ENCODE peak calls at places on chromosome 9, in five cellular contexts. T is BJ, E is NCI-H748 treated with DMSO at 0.1 percent for 48 hours, Z is endothelial cell, H is fibroblast of the conjunctiva. Y is an unnamed sample.
A peak's percentile ranks its signal among the peaks of the same experiment; 100 is the strongest.

GRCh38 chr9:23015557-23015956 is 568.9 kb downstream of the DMRTA1 start:
- DNase-seq in T (no peak), H (no peak), E (no peak), Z (no peak), Y (no peak)

GRCh38 chr9:7240569-7241311 is 483.0 kb downstream of the KDM4C start:
- DNase-seq in Z (no peak), T (no peak), E (no peak), H (no peak), Y (no peak)

GRCh38 chr9:130185494-130186005 is 13.3 kb downstream of the NCS1 start:
- DNase-seq in E (no peak), Z (no peak), H (no peak), T (no peak), Y (peak; percentile 53)

GRCh38 chr9:124133752-124134151 is 122.2 kb downstream of the LHX2 start:
- DNase-seq in T (no peak), H (no peak), Z (peak; percentile 53), E (no peak), Y (no peak)

GRCh38 chr9:70601000-70601929 is 186.8 kb upstream of the KLF9 start:
- DNase-seq in E (no peak), Z (no peak), T (peak; percentile 99), H (peak; percentile 92), Y (peak; percentile 90)

GRCh38 chr9:71716138-71716909 is 52.0 kb downstream of the CEMIP2 start:
- DNase-seq in E (no peak), T (no peak), H (no peak), Z (no peak), Y (no peak)

GRCh38 chr9:73030370-73031039 is 77.7 kb upstream of the ALDH1A1 start:
- DNase-seq in T (no peak), E (no peak), H (no peak), Z (no peak), Y (no peak)

GRCh38 chr9:114910541-114910940 is 19.9 kb downstream of the TNFSF8 start:
- DNase-seq in H (no peak), Z (no peak), T (no peak), E (no peak), Y (no peak)

GRCh38 chr9:81801190-81801589 is 111.8 kb upstream of the TLE1 start:
- DNase-seq in H (no peak), T (no peak), Z (no peak), E (no peak), Y (no peak)

GRCh38 chr9:99178912-99179872 is 42.5 kb downstream of the ALG2 start:
- DNase-seq in H (no peak), T (no peak), E (no peak), Z (no peak), Y (no peak)

GRCh38 chr9:34380034-34380510 is 3.4 kb upstream of the MYORG start:
- DNase-seq in Z (peak; percentile 25), E (peak; percentile 50), T (no peak), H (no peak), Y (peak; percentile 82)

GRCh38 chr9:78146241-78146640 is 89.6 kb upstream of the CEP78 start:
- DNase-seq in T (no peak), Z (no peak), H (no peak), E (no peak), Y (no peak)

GRCh38 chr9:105027082-105027481 is 99.1 kb upstream of the ABCA1 start:
- DNase-seq in E (no peak), Z (no peak), H (no peak), T (no peak), Y (no peak)

GRCh38 chr9:74379718-74380117 is 117.4 kb upstream of the RORB start:
- DNase-seq in H (peak; percentile 0), E (no peak), T (no peak), Z (peak; percentile 47), Y (no peak)